ENCODE peak calls at places on chromosomes 1 and 21, in six cellular contexts. One of them, this sample, is unnamed.
A peak's percentile ranks its signal among the peaks of the same experiment; 100 is the strongest.

GRCh38 chr21:15732290-15732995 is 2.7 kb downstream of the USP25 start:
- DNase-seq in astrocyte: no peak
- DNase-seq in cardiac muscle cell: no peak
- DNase-seq in HCT116: no peak
- DNase-seq in ovary: no peak
- DNase-seq in heart left ventricle: no peak
- DNase-seq in this sample: no peak

GRCh38 chr1:176843352-176844297 is 320.9 kb downstream of the ASTN1 start:
- DNase-seq in heart left ventricle: peak; percentile 22
- DNase-seq in astrocyte: peak; percentile 32
- DNase-seq in ovary: no peak
- DNase-seq in cardiac muscle cell: peak; percentile 65
- DNase-seq in HCT116: peak; percentile 7
- DNase-seq in this sample: peak; percentile 32

GRCh38 chr1:179591592-179592580 is at the start of gene TDRD5:
- DNase-seq in astrocyte: no peak
- DNase-seq in ovary: no peak
- DNase-seq in cardiac muscle cell: peak; percentile 18
- DNase-seq in HCT116: no peak
- DNase-seq in heart left ventricle: no peak
- DNase-seq in this sample: peak; percentile 69

GRCh38 chr1:162847839-162848453 is 13.0 kb downstream of the CCDC190 start:
- DNase-seq in cardiac muscle cell: peak; percentile 83
- DNase-seq in heart left ventricle: peak; percentile 70
- DNase-seq in HCT116: peak; percentile 62
- DNase-seq in astrocyte: peak; percentile 50
- DNase-seq in ovary: peak; percentile 77
- DNase-seq in this sample: peak; percentile 90

GRCh38 chr1:109434484-109434883 is 8.2 kb upstream of the PSMA5 start:
- DNase-seq in HCT116: no peak
- DNase-seq in astrocyte: no peak
- DNase-seq in cardiac muscle cell: no peak
- DNase-seq in heart left ventricle: no peak
- DNase-seq in ovary: no peak
- DNase-seq in this sample: no peak

GRCh38 chr1:54227091-54227602 is 27.2 kb downstream of the MRPL37 start:
- DNase-seq in astrocyte: peak; percentile 59
- DNase-seq in cardiac muscle cell: no peak
- DNase-seq in HCT116: peak; percentile 48
- DNase-seq in heart left ventricle: no peak
- DNase-seq in ovary: peak; percentile 25
- DNase-seq in this sample: peak; percentile 42

GRCh38 chr1:15696956-15697521 is 12.9 kb downstream of the PLEKHM2 start:
- DNase-seq in astrocyte: no peak
- DNase-seq in ovary: no peak
- DNase-seq in HCT116: no peak
- DNase-seq in heart left ventricle: no peak
- DNase-seq in cardiac muscle cell: no peak
- DNase-seq in this sample: no peak

GRCh38 chr1:18199462-18199861 is 91.9 kb downstream of the IGSF21 start:
- DNase-seq in heart left ventricle: no peak
- DNase-seq in astrocyte: no peak
- DNase-seq in ovary: no peak
- DNase-seq in HCT116: no peak
- DNase-seq in cardiac muscle cell: no peak
- DNase-seq in this sample: no peak

GRCh38 chr1:31568895-31569655 is 7.2 kb upstream of the TINAGL1 start:
- DNase-seq in ovary: peak; percentile 15
- DNase-seq in heart left ventricle: peak; percentile 79
- DNase-seq in cardiac muscle cell: no peak
- DNase-seq in HCT116: no peak
- DNase-seq in astrocyte: no peak
- DNase-seq in this sample: no peak

GRCh38 chr1:24562625-24563024 is 6.7 kb downstream of the NCMAP start:
- DNase-seq in ovary: no peak
- DNase-seq in HCT116: no peak
- DNase-seq in heart left ventricle: no peak
- DNase-seq in cardiac muscle cell: peak; percentile 45
- DNase-seq in astrocyte: no peak
- DNase-seq in this sample: peak; percentile 65

GRCh38 chr1:187721216-187721615 is 892.5 kb downstream of the PLA2G4A start:
- DNase-seq in heart left ventricle: no peak
- DNase-seq in HCT116: no peak
- DNase-seq in cardiac muscle cell: no peak
- DNase-seq in ovary: no peak
- DNase-seq in astrocyte: no peak
- DNase-seq in this sample: no peak

GRCh38 chr1:188240772-188241406 is 1412.1 kb downstream of the PLA2G4A start:
- DNase-seq in heart left ventricle: no peak
- DNase-seq in ovary: no peak
- DNase-seq in cardiac muscle cell: no peak
- DNase-seq in HCT116: no peak
- DNase-seq in astrocyte: no peak
- DNase-seq in this sample: no peak

GRCh38 chr1:97190326-97190725 is 468.7 kb downstream of the PTBP2 start:
- DNase-seq in ovary: no peak
- DNase-seq in cardiac muscle cell: no peak
- DNase-seq in HCT116: no peak
- DNase-seq in heart left ventricle: no peak
- DNase-seq in astrocyte: peak; percentile 78
- DNase-seq in this sample: no peak

GRCh38 chr1:54137532-54138061 is 15.2 kb downstream of the CDCP2 start:
- DNase-seq in astrocyte: peak; percentile 60
- DNase-seq in cardiac muscle cell: no peak
- DNase-seq in heart left ventricle: no peak
- DNase-seq in HCT116: no peak
- DNase-seq in ovary: no peak
- DNase-seq in this sample: no peak

GRCh38 chr1:2528611-2528965 is 1.5 kb downstream of the HES5 start:
- DNase-seq in cardiac muscle cell: no peak
- DNase-seq in astrocyte: no peak
- DNase-seq in heart left ventricle: no peak
- DNase-seq in ovary: no peak
- DNase-seq in HCT116: no peak
- DNase-seq in this sample: no peak

GRCh38 chr1:2529776-2530500 is at the start of gene HES5:
- DNase-seq in astrocyte: no peak
- DNase-seq in HCT116: no peak
- DNase-seq in heart left ventricle: peak; percentile 64
- DNase-seq in ovary: no peak
- DNase-seq in cardiac muscle cell: peak; percentile 70
- DNase-seq in this sample: no peak

GRCh38 chr1:2532485-2533160 is 2.6 kb upstream of the HES5 start:
- DNase-seq in heart left ventricle: no peak
- DNase-seq in cardiac muscle cell: no peak
- DNase-seq in astrocyte: no peak
- DNase-seq in ovary: no peak
- DNase-seq in HCT116: no peak
- DNase-seq in this sample: no peak

GRCh38 chr1:2528966-2529750 is 905 bp downstream of the HES5 start:
- DNase-seq in astrocyte: no peak
- DNase-seq in HCT116: no peak
- DNase-seq in cardiac muscle cell: peak; percentile 73
- DNase-seq in ovary: no peak
- DNase-seq in heart left ventricle: no peak
- DNase-seq in this sample: no peak

DNA sequence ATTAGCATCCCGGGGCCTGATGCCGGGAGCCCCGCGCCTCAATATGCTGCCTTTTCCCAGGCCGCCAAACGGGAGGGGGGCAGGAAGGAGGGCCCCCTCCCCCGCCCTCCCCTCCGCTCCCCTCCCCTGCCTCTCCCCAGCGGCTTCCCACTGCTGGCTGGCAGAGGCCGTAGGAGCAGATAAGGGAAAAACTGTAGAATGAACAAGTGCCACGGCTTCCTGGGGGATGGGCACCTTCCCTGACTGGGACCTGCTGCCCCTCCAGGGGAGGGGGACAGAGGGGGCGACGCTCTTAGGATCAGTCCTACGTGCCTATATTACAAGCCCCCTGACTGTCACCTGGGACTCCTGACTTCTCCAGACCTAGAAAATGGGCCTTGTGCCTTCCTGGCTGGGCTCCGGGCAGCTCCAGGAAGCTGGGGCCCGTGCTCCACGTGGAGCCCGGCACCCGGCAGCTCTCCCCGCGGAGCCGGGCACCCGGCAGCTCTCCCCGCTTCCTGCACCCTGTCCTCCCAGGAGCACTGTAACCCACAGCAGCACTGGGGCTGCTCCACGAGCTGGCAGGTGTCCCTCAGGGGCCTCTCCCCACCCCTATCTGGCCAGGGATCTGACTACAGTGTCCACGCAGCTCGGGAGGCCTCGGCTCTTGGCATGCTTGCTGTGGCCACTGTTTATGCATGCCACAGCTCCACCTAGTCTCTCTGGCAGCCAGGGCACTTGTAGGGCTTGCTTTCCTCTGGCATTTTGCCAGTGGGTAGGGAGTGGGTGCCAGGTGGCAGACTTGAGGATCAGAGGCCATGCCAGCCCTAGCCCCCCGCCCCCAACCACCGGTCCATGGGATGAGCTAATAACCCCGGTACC is 668 bp upstream of the HES5 start:
- DNase-seq in HCT116: no peak
- DNase-seq in cardiac muscle cell: no peak
- DNase-seq in ovary: no peak
- DNase-seq in astrocyte: no peak
- DNase-seq in heart left ventricle: no peak
- DNase-seq in this sample: no peak
- TF ChIP-seq CTCF in HCT116: no peak
- TF ChIP-seq CTCF in cardiac muscle cell: no peak
- TF ChIP-seq CTCF in ovary: no peak
- TF ChIP-seq CTCF in astrocyte: no peak
- TF ChIP-seq CTCF in heart left ventricle: no peak
- TF ChIP-seq CTCF in this sample: no peak

DNA sequence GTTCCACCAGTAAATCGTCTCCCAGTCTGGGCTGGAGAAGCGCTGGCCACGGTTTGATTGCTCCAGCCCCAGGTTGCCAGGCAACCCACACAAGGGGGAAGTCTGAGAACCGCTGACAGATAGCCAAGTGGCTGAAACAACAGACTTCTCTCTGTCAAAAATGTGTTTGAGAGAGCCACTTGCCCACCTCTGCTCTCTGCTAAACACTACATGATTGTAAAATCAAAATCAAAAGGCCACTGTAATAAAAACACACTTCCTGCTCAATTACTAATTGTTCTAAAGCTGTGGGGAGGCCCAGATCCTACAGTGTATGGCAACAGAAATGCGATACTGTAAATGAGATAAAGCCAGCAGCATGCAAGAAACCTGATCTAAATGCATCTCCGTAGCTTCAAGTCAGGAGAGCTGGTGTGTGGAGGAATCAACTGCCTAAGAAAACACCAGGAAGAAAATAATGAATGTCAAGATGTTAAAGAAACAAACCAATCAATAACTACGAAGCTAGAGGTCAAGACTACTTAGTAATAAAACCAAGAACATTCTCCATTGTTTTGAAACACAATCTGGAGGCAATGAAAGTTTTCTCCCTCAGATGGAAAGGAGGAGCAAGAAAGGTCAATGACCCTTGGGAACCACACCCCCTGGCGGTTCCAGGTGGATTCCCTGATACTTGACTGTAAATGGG is 121.2 kb downstream of the SLC45A1 start:
- DNase-seq in astrocyte: peak; percentile 81
- DNase-seq in ovary: peak; percentile 66
- DNase-seq in HCT116: no peak
- DNase-seq in cardiac muscle cell: peak; percentile 92
- DNase-seq in heart left ventricle: peak; percentile 86
- DNase-seq in this sample: peak; percentile 76
- TF ChIP-seq CTCF in astrocyte: no peak
- TF ChIP-seq CTCF in ovary: no peak
- TF ChIP-seq CTCF in HCT116: no peak
- TF ChIP-seq CTCF in cardiac muscle cell: peak; percentile 16
- TF ChIP-seq CTCF in heart left ventricle: no peak
- TF ChIP-seq CTCF in this sample: no peak

GRCh38 chr1:20885121-20885520 is 98.0 kb upstream of the HP1BP3 start:
- DNase-seq in ovary: no peak
- DNase-seq in HCT116: no peak
- DNase-seq in astrocyte: peak; percentile 39
- DNase-seq in heart left ventricle: no peak
- DNase-seq in cardiac muscle cell: no peak
- DNase-seq in this sample: no peak

GRCh38 chr1:20896824-20897223 is 109.7 kb upstream of the HP1BP3 start:
- DNase-seq in HCT116: no peak
- DNase-seq in heart left ventricle: no peak
- DNase-seq in ovary: no peak
- DNase-seq in astrocyte: peak; percentile 71
- DNase-seq in cardiac muscle cell: no peak
- DNase-seq in this sample: no peak

GRCh38 chr1:20893931-20894330 is 106.8 kb upstream of the HP1BP3 start:
- DNase-seq in cardiac muscle cell: no peak
- DNase-seq in HCT116: no peak
- DNase-seq in astrocyte: no peak
- DNase-seq in ovary: no peak
- DNase-seq in heart left ventricle: no peak
- DNase-seq in this sample: no peak

GRCh38 chr1:20887269-20887668 is 100.2 kb upstream of the HP1BP3 start:
- DNase-seq in HCT116: no peak
- DNase-seq in heart left ventricle: no peak
- DNase-seq in ovary: no peak
- DNase-seq in cardiac muscle cell: no peak
- DNase-seq in astrocyte: no peak
- DNase-seq in this sample: no peak

DNA sequence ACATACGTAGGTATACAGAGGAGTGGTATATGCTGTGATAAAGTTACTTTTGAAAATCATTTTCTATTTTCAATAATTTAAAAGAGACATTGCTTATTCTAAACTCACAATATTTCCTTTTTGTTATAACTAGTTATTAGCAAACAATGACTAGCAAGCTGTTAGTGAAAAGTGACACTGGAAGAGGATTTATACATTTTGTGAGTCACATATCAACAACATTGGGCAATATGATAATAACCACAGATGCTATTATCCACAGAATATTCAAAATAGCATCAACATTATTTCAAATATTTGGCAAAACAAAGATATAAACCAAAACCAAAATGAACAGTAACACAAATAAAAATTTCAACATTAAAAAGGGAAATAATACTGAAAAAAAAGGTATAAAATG is 104.0 kb upstream of the HP1BP3 start:
- DNase-seq in heart left ventricle: no peak
- DNase-seq in HCT116: no peak
- DNase-seq in ovary: no peak
- DNase-seq in astrocyte: no peak
- DNase-seq in cardiac muscle cell: no peak
- DNase-seq in this sample: no peak
- TF ChIP-seq CTCF in heart left ventricle: no peak
- TF ChIP-seq CTCF in HCT116: no peak
- TF ChIP-seq CTCF in ovary: no peak
- TF ChIP-seq CTCF in astrocyte: no peak
- TF ChIP-seq CTCF in cardiac muscle cell: no peak
- TF ChIP-seq CTCF in this sample: no peak

DNA sequence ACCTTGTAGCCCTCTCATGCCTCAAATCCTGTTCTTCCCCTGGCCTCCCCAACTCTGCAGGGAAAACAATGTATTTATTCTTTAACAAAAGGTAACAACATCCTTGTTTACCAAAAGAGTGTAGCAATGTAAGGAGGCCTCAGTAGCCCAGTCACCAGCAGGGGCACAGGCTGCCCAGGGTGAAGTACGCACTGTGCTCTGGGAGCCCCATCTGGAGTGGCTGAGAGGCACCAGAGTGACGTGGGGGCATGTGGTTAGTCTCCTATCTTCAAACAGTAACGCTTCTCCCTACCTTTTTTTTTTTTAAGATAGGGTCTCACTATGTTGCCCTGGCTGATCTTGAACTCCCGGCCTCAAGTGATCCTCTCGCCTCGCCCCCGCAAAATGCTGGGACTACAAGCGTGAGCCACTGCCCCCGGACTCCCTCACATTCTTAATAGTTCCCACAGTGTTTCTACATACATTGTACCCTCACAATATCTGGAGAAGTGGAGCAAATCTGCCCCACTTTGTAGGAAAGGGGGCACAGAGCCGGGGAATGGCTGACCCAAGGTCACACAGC is 51.3 kb upstream of the ECE1 start:
- DNase-seq in astrocyte: no peak
- DNase-seq in heart left ventricle: no peak
- DNase-seq in HCT116: no peak
- DNase-seq in cardiac muscle cell: no peak
- DNase-seq in ovary: peak; percentile 45
- DNase-seq in this sample: no peak
- TF ChIP-seq CTCF in astrocyte: no peak
- TF ChIP-seq CTCF in heart left ventricle: no peak
- TF ChIP-seq CTCF in HCT116: no peak
- TF ChIP-seq CTCF in cardiac muscle cell: no peak
- TF ChIP-seq CTCF in ovary: no peak
- TF ChIP-seq CTCF in this sample: no peak

This sample was measured in Calu3.